ENCODE peak calls at places on chromosomes 7 and 10, in seven cellular contexts. N, Q, C, T, D, F and W are unnamed samples.

GRCh38 chr7:116577320-116577871 is 52.6 kb downstream of the CAV1 start:
- DNase-seq in N (no peak), Q (no peak), C (no peak), T (no peak), D (no peak), F (no peak), W (no peak)

GRCh38 chr7:128871050-128871449 is 8.4 kb downstream of the ATP6V1F start:
- DNase-seq in N (no peak), Q (no peak), C (no peak), T (no peak), D (no peak), F (no peak), W (no peak)

GRCh38 chr10:71342850-71343773 is 24.1 kb downstream of the SLC29A3 start:
- DNase-seq in N (no peak), Q (peak; percentile 77), C (peak; percentile 15), T (no peak), D (no peak), F (no peak), W (no peak)

GRCh38 chr7:93728292-93728691 is 153.8 kb upstream of the CALCR start:
- DNase-seq in N (no peak), Q (no peak), C (peak; percentile 28), T (no peak), D (no peak), F (no peak), W (no peak)

GRCh38 chr7:25239888-25240287 is 11.6 kb upstream of the NPVF start:
- DNase-seq in N (no peak), Q (no peak), C (no peak), T (no peak), D (no peak), F (no peak), W (no peak)

GRCh38 chr10:73922007-73922863 is 11.3 kb downstream of the PLAU start:
- DNase-seq in N (no peak), Q (no peak), C (no peak), T (no peak), D (no peak), F (peak; percentile 46), W (no peak)

GRCh38 chr7:64559206-64559605 is 3.7 kb downstream of the ZNF680 start:
- DNase-seq in N (no peak), Q (no peak), C (peak; percentile 62), T (no peak), D (peak; percentile 38), F (no peak), W (no peak)

GRCh38 chr7:30813466-30813865 is 42.2 kb downstream of the MINDY4 start:
- DNase-seq in N (no peak), Q (no peak), C (no peak), T (no peak), D (no peak), F (no peak), W (peak; percentile 81)

GRCh38 chr7:86963599-86964230 is 95.7 kb downstream of the ELAPOR2 start:
- DNase-seq in N (no peak), Q (no peak), C (peak; percentile 21), T (no peak), D (no peak), F (no peak), W (no peak)

GRCh38 chr10:122044045-122044661 is 55.2 kb downstream of the TACC2 start:
- DNase-seq in N (peak; percentile 25), Q (peak; percentile 55), C (peak; percentile 18), T (peak; percentile 20), D (peak; percentile 66), F (no peak), W (no peak)

GRCh38 chr10:62632071-62632809 is 172.3 kb upstream of the ADO start:
- DNase-seq in N (no peak), Q (no peak), C (peak; percentile 30), T (no peak), D (no peak), F (peak; percentile 84), W (no peak)

GRCh38 chr10:5514226-5514881 is 10.4 kb upstream of the CALML3 start:
- DNase-seq in N (no peak), Q (no peak), C (no peak), T (no peak), D (no peak), F (no peak), W (no peak)

GRCh38 chr10:29517352-29517923 is 117.3 kb downstream of the SVIL start:
- DNase-seq in N (peak; percentile 54), Q (no peak), C (peak; percentile 29), T (peak; percentile 63), D (peak; percentile 29), F (no peak), W (no peak)

GRCh38 chr10:103806376-103807320 is 48.7 kb downstream of the SH3PXD2A start:
- DNase-seq in N (no peak), Q (no peak), C (no peak), T (no peak), D (no peak), F (no peak), W (no peak)

GRCh38 chr10:34116220-34116623 is 698.9 kb downstream of the PARD3 start:
- DNase-seq in N (no peak), Q (no peak), C (no peak), T (no peak), D (no peak), F (no peak), W (no peak)

GRCh38 chr10:29590598-29591415 is 44.0 kb downstream of the SVIL start:
- DNase-seq in N (no peak), Q (no peak), C (peak; percentile 82), T (peak; percentile 50), D (no peak), F (peak; percentile 52), W (peak; percentile 70)

GRCh38 chr10:133139561-133140065 is 20.4 kb upstream of the KNDC1 start:
- DNase-seq in N (no peak), Q (peak; percentile 69), C (no peak), T (no peak), D (peak; percentile 5), F (no peak), W (no peak)